ENCODE peak calls at places on chromosomes 1 and 21, in eight cellular contexts. U is aorta; Y is fibroblast of lung; A is endodermal cell; X is thoracic aorta; P is breast epithelium; M is CD4-positive, alpha-beta memory T cell; J is GM23248. T is an unnamed sample. For H3K9me3, the result is how much of the 10 kb centered on the place peaks cover.

GRCh38 chr1:162984699-162985098 is 84.5 kb upstream of the RGS4 start:
- DNase-seq in U (no peak), Y (peak), A (no peak), X (no peak), P (no peak), M (no peak), J (peak), T (no peak)

GRCh38 chr1:104402178-104402577 is 652.5 kb downstream of the AMY1C start:
- DNase-seq in U (no peak), Y (no peak), A (no peak), X (no peak), P (no peak), M (no peak), J (no peak), T (no peak)

GRCh38 chr1:113975211-113975895 is 3.9 kb upstream of the OLFML3 start:
- DNase-seq in U (no peak), Y (peak), A (no peak), X (no peak), P (no peak), M (no peak), J (peak), T (no peak)

GRCh38 chr1:55640708-55641473 is 425.7 kb upstream of the USP24 start:
- DNase-seq in U (peak), Y (no peak), A (peak), X (no peak), P (no peak), M (peak), J (peak), T (peak)

GRCh38 chr1:212797681-212798080 is 6.0 kb downstream of the TATDN3 start:
- DNase-seq in U (no peak), Y (peak), A (no peak), X (no peak), P (no peak), M (no peak), J (peak), T (no peak)

GRCh38 chr1:32485554-32486255 is 20.8 kb downstream of the ZBTB8B start:
- DNase-seq in U (no peak), Y (peak), A (no peak), X (no peak), P (no peak), M (no peak), J (no peak), T (no peak)

GRCh38 chr1:167554028-167554779 is 642 bp upstream of the CREG1 start:
- DNase-seq in U (no peak), Y (no peak), A (no peak), X (no peak), P (no peak), M (no peak), J (no peak), T (no peak)

GRCh38 chr1:42999308-42999707 is 40.6 kb upstream of the SLC2A1 start:
- DNase-seq in U (no peak), Y (peak), A (no peak), X (no peak), P (no peak), M (no peak), J (peak), T (no peak)

GRCh38 chr1:234730542-234731370 is 120.8 kb upstream of the IRF2BP2 start:
- DNase-seq in U (no peak), Y (no peak), A (no peak), X (no peak), P (no peak), M (peak), J (no peak), T (no peak)

GRCh38 chr21:45533731-45534571 is 8.3 kb downstream of the SLC19A1 start:
- DNase-seq in U (peak), Y (no peak), A (peak), X (no peak), P (no peak), M (no peak), J (no peak), T (no peak)

GRCh38 chr1:115088871-115089442 is 346 bp downstream of the TSPAN2 start:
- DNase-seq in U (no peak), Y (no peak), A (no peak), X (no peak), P (no peak), M (no peak), J (no peak), T (no peak)

GRCh38 chr1:177937931-177938330 is 31.9 kb downstream of the SEC16B start:
- DNase-seq in U (no peak), Y (peak), A (no peak), X (no peak), P (no peak), M (no peak), J (peak), T (no peak)

GRCh38 chr1:241821363-241821762 is 26.6 kb upstream of the EXO1 start:
- DNase-seq in U (no peak), Y (peak), A (no peak), X (no peak), P (no peak), M (no peak), J (peak), T (no peak)

GRCh38 chr1:34688358-34688757 is 66.5 kb upstream of the GJB5 start:
- DNase-seq in U (no peak), Y (no peak), A (no peak), X (no peak), P (no peak), M (no peak), J (no peak), T (no peak)

GRCh38 chr1:201307760-201308499 is 24.6 kb downstream of the PKP1 start:
- DNase-seq in U (no peak), Y (no peak), A (no peak), X (no peak), P (peak), M (no peak), J (peak), T (no peak)

GRCh38 chr1:172936088-172936487 is 114.7 kb downstream of the TNFSF18 start:
- DNase-seq in U (no peak), Y (no peak), A (no peak), X (no peak), P (no peak), M (no peak), J (no peak), T (no peak)

GRCh38 chr1:42973304-42973703 is 14.6 kb upstream of the SLC2A1 start:
- DNase-seq in U (no peak), Y (peak), A (no peak), X (no peak), P (no peak), M (no peak), J (peak), T (no peak)

GRCh38 chr1:201902198-201902597 is 13.5 kb downstream of the SHISA4 start:
- DNase-seq in U (no peak), Y (peak), A (no peak), X (no peak), P (no peak), M (no peak), J (peak), T (no peak)

GRCh38 chr1:240107058-240107684 is 15.5 kb downstream of the FMN2 start:
- DNase-seq in U (no peak), Y (peak), A (no peak), X (no peak), P (no peak), M (no peak), J (peak), T (no peak)

GRCh38 chr1:89599332-89599630 is 33.6 kb upstream of the LRRC8C start:
- DNase-seq in U (no peak), Y (no peak), A (no peak), X (no peak), P (no peak), M (no peak), J (no peak), T (no peak)

GRCh38 chr1:19374926-19375325 is 62.8 kb downstream of the SLC66A1 start:
- DNase-seq in U (peak), Y (no peak), A (no peak), X (no peak), P (no peak), M (no peak), J (no peak), T (no peak)

GRCh38 chr1:19381261-19381660 is 69.1 kb downstream of the SLC66A1 start:
- DNase-seq in U (no peak), Y (no peak), A (no peak), X (no peak), P (no peak), M (no peak), J (no peak), T (no peak)

GRCh38 chr1:19375621-19376020 is 63.5 kb downstream of the SLC66A1 start:
- DNase-seq in U (no peak), Y (no peak), A (no peak), X (no peak), P (no peak), M (no peak), J (no peak), T (no peak)

GRCh38 chr1:19376428-19377372 is 64.6 kb downstream of the SLC66A1 start:
- DNase-seq in U (no peak), Y (no peak), A (no peak), X (no peak), P (no peak), M (no peak), J (no peak), T (no peak)

DNA sequence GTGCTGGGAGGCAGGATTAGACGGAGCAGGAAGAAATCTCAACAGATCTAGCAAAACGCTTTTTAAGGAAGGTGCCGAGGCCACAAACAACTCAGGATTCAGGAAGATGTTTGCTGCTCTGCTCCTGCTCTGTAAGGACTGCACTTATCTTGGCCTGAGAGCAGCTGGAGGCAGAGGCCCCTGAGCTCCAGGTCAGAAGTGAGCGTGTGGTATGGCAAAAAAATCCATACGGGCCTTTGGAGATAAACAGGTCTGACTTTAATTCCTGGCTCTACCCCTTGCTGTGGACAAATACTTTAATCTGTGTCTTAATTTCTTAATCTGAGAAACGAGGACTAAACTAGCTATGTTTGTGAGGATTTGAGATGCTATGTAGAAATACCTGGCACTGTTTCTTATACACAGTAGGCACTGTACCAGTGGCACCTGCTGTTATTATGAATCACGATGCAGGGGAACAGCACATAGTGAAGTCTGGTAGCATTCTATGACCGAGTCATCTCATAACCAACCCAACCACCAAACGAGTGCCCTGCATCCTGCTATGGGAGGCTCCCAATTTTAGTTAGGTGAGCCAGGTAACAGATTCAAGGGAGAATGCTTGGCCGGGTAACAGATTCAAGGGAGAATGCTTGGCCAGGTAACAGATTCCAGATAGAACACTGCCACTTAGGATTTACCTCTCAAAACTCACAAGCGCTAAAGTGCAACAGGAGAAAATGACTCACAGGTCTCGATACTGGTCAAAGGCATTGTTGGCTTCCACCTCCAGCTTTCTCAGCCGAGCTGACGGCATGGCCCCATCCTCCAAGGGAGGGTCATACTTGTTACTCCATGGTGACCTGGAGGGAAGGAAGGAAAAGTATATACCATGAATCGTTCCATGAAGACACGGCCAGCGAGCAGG is 65.9 kb downstream of the SLC66A1 start:
- DNase-seq in U (no peak), Y (peak), A (no peak), X (no peak), P (no peak), M (no peak), J (no peak), T (no peak)
- H3K9me3 ChIP-seq in U (under half), Y (under half), A (under half), X (under half), P (under half), M (under half), J (under half), T (under half)

DNA sequence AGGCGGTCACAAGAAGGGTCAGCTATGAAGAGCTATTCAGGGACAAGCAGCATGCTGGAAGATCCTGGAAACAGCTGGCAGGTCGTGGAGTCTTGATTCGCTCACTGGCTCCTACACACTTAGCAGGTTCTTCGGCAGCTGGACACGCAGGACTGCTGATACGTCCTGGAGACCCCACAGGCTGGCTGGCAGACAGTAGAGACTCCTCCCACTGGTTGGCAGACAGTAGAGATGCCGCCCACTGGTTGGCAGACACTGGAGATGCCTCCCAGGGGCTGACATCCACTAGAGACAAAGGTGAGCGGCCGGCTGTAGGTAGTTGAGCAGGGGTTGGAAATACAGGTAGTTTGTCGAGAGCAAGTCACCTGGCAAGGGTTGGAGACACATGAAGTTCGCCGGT is 466 bp downstream of the KRTAP11-1 start:
- DNase-seq in U (no peak), Y (no peak), A (no peak), X (no peak), P (no peak), M (no peak), J (no peak), T (no peak)
- H3K9me3 ChIP-seq in U (under half), Y (under half), A (under half), X (under half), P (under half), M (under half), J (under half), T (under half)

DNA sequence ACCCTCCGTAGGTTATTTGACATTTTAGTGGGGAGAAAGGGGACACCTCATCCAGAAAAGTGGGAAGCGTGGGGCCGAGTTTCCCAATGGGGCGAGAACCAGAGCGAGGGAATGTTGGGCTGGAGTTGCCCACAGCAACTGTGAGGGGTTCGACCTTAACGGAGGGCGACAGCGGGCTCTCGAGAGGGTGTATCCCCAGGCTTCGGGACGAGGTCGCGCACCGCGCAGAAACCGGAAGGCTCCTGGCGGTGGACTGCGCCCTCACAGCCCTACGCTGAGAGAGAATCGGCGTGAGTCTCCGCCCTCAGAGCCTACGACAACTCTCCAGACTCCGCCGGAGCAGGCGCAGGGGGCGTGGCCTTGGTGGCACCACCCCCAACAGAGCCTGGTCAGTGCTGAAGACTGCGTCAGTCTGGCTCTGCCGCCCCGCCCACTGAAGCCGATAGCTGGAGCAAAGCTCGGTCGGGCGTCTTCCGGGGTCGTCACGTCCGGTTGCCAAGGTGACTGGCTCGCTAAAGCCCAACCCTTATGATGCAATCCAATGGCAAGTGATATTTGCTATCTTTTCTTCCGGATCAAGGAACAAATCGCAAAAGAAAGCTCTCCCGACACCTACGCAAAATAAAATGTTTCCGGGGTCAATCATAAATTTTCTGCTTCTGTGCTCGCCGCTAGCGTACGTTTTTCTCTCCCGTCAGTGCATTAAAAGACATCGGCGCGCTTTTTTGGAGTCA is at the start of gene LRIF1:
- DNase-seq in U (peak), Y (peak), A (peak), X (peak), P (peak), M (peak), J (peak), T (peak)
- H3K9me3 ChIP-seq in U (under half), Y (under half), A (under half), X (under half), P (under half), M (under half), J (under half), T (under half)

GRCh38 chr1:3121401-3122215 is 52.6 kb downstream of the PRDM16 start:
- DNase-seq in U (no peak), Y (no peak), A (peak), X (no peak), P (no peak), M (no peak), J (no peak), T (no peak)
- H3K9me3 ChIP-seq in U (under half), Y (under half), A (under half), X (under half), P (under half), M (under half), J (under half), T (under half)

T was measured in gastrocnemius medialis.